ENCODE peak calls at places on chromosomes 1 and 21, in five cellular contexts. O is GM03348, E is AG04450, B is ecto neural progenitor cell, C is BE2C. Y is an unnamed sample.

GRCh38 chr1:206890125-206890637 is 7.1 kb upstream of the IL24 start:
- DNase-seq in O (no peak), E (no peak), B (no peak), C (no peak), Y (peak)

GRCh38 chr21:42459583-42460215 is 36.3 kb downstream of the RSPH1 start:
- DNase-seq in O (no peak), E (no peak), B (no peak), C (no peak), Y (no peak)

GRCh38 chr1:234250747-234251146 is 122.5 kb upstream of the COA6 start:
- DNase-seq in O (no peak), E (no peak), B (peak), C (no peak), Y (no peak)

GRCh38 chr1:228732426-228732825 is 2.9 kb upstream of the RHOU start:
- DNase-seq in O (no peak), E (no peak), B (no peak), C (no peak), Y (no peak)

GRCh38 chr1:2984399-2985061 is 36.7 kb upstream of the ACTRT2 start:
- DNase-seq in O (no peak), E (no peak), B (no peak), C (no peak), Y (no peak)

GRCh38 chr21:45257673-45258341 is 29.9 kb downstream of the POFUT2 start:
- DNase-seq in O (no peak), E (no peak), B (peak), C (no peak), Y (no peak)

GRCh38 chr1:32101233-32101681 is 6.6 kb upstream of the KPNA6 start:
- DNase-seq in O (peak), E (no peak), B (no peak), C (no peak), Y (peak)

GRCh38 chr1:22618056-22618455 is 18.4 kb upstream of the C1QA start:
- DNase-seq in O (no peak), E (no peak), B (no peak), C (no peak), Y (no peak)

GRCh38 chr1:150012611-150013010 is 2.1 kb upstream of the OTUD7B start:
- DNase-seq in O (peak), E (no peak), B (no peak), C (no peak), Y (no peak)

GRCh38 chr1:109713636-109714035 is 1.6 kb downstream of the GSTM5 start:
- DNase-seq in O (no peak), E (no peak), B (no peak), C (no peak), Y (no peak)

GRCh38 chr1:111733183-111733995 is 5.8 kb downstream of the INKA2 start:
- DNase-seq in O (peak), E (no peak), B (peak), C (no peak), Y (peak)

GRCh38 chr1:206047271-206047670 is 5.7 kb upstream of the RHEX start:
- DNase-seq in O (no peak), E (no peak), B (no peak), C (no peak), Y (no peak)

GRCh38 chr1:65525297-65526048 is 105.0 kb downstream of the LEPR start:
- DNase-seq in O (peak), E (no peak), B (peak), C (peak), Y (peak)

GRCh38 chr1:183794084-183794483 is 10.8 kb upstream of the RGL1 start:
- DNase-seq in O (no peak), E (no peak), B (no peak), C (no peak), Y (no peak)

GRCh38 chr1:219555802-219556201 is 57.1 kb downstream of the ZC3H11B start:
- DNase-seq in O (no peak), E (peak), B (no peak), C (no peak), Y (peak)

GRCh38 chr1:183896466-183897026 is 91.6 kb downstream of the RGL1 start:
- DNase-seq in O (no peak), E (no peak), B (no peak), C (no peak), Y (no peak)

GRCh38 chr1:240091614-240092300 is at the start of gene FMN2:
- DNase-seq in O (peak), E (no peak), B (peak), C (peak), Y (peak)